ENCODE peak calls at places on chromosomes 1 and 21, in eight cellular contexts. A is pancreas, R is upper lobe of right lung, I is NCI-H2081, P is cerebellum, S is lung microvascular endothelial cell, X is mucosa of descending colon, Z is MG63. G is an unnamed sample.
A peak's percentile ranks its signal among the peaks of the same experiment; 100 is the strongest.

GRCh38 chr1:246647113-246647512 is 77.1 kb upstream of the SCCPDH start:
- DNase-seq in A (no peak), R (no peak), I (no peak), P (peak; percentile 83), S (no peak), X (peak; percentile 41), Z (no peak), G (peak; percentile 89)

GRCh38 chr21:37605006-37605405 is 238.4 kb downstream of the DYRK1A start:
- DNase-seq in A (no peak), R (no peak), I (no peak), P (no peak), S (no peak), X (no peak), Z (no peak), G (no peak)

GRCh38 chr1:30046751-30047150 is 676.6 kb downstream of the MATN1 start:
- DNase-seq in A (no peak), R (peak; percentile 46), I (no peak), P (no peak), S (no peak), X (no peak), Z (no peak), G (no peak)

GRCh38 chr1:66443793-66444192 is 90.2 kb upstream of the SGIP1 start:
- DNase-seq in A (no peak), R (no peak), I (no peak), P (no peak), S (no peak), X (no peak), Z (no peak), G (no peak)

GRCh38 chr1:173888749-173889148 is 20.6 kb downstream of the ZBTB37 start:
- DNase-seq in A (no peak), R (no peak), I (no peak), P (no peak), S (no peak), X (no peak), Z (no peak), G (no peak)

GRCh38 chr1:44803312-44804095 is 3.3 kb downstream of the PLK3 start:
- DNase-seq in A (no peak), R (peak; percentile 58), I (no peak), P (no peak), S (peak; percentile 31), X (no peak), Z (no peak), G (no peak)

GRCh38 chr1:167697667-167698141 is 24.1 kb upstream of the MPZL1 start:
- DNase-seq in A (peak; percentile 59), R (no peak), I (no peak), P (peak; percentile 33), S (no peak), X (peak; percentile 24), Z (no peak), G (peak; percentile 44)

GRCh38 chr1:209076688-209077087 is 506.8 kb upstream of the CAMK1G start:
- DNase-seq in A (no peak), R (no peak), I (no peak), P (no peak), S (peak; percentile 20), X (peak; percentile 16), Z (no peak), G (peak; percentile 5)

GRCh38 chr1:22412932-22413727 is 38.5 kb upstream of the ZBTB40 start:
- DNase-seq in A (peak; percentile 47), R (no peak), I (no peak), P (no peak), S (peak; percentile 47), X (no peak), Z (peak; percentile 44), G (no peak)

GRCh38 chr1:145926706-145927072 is 595 bp downstream of the RBM8A start:
- DNase-seq in A (no peak), R (no peak), I (peak; percentile 35), P (no peak), S (no peak), X (no peak), Z (no peak), G (no peak)

GRCh38 chr1:159835862-159836518 is 9.3 kb downstream of the SLAMF8 start:
- DNase-seq in A (no peak), R (no peak), I (no peak), P (no peak), S (peak; percentile 17), X (no peak), Z (no peak), G (no peak)

GRCh38 chr1:84862810-84863251 is 30.2 kb downstream of the LPAR3 start:
- DNase-seq in A (no peak), R (no peak), I (no peak), P (no peak), S (no peak), X (no peak), Z (no peak), G (no peak)

GRCh38 chr1:45612941-45613579 is 10.8 kb downstream of the CCDC17 start:
- DNase-seq in A (no peak), R (no peak), I (no peak), P (no peak), S (no peak), X (no peak), Z (no peak), G (no peak)

GRCh38 chr1:228092342-228093049 is 10.0 kb downstream of the ARF1 start:
- DNase-seq in A (no peak), R (peak; percentile 7), I (no peak), P (no peak), S (no peak), X (no peak), Z (no peak), G (no peak)

GRCh38 chr1:30242722-30243465 is 480.5 kb downstream of the MATN1 start:
- DNase-seq in A (no peak), R (peak; percentile 21), I (no peak), P (no peak), S (no peak), X (no peak), Z (no peak), G (no peak)

GRCh38 chr1:31954607-31955283 is 16.6 kb upstream of the PTP4A2 start:
- DNase-seq in A (peak; percentile 39), R (peak; percentile 90), I (no peak), P (no peak), S (peak; percentile 97), X (peak; percentile 76), Z (peak; percentile 95), G (peak; percentile 25)